ENCODE peak calls at places on chromosomes 13 and 19, in seven cellular contexts. One of them, this sample, is unnamed.

GRCh38 chr13:95256086-95256485 is 45.2 kb downstream of the ABCC4 start:
- DNase-seq in fibroblast of lung: peak; percentile 76
- DNase-seq in CD4-positive, alpha-beta memory T cell: no peak
- DNase-seq in HepG2: peak; percentile 23
- DNase-seq in ascending aorta: no peak
- DNase-seq in thyroid gland: no peak
- DNase-seq in H9: no peak
- DNase-seq in this sample: no peak

GRCh38 chr13:98492335-98493034 is 84.4 kb downstream of the STK24 start:
- DNase-seq in thyroid gland: no peak
- DNase-seq in H9: no peak
- DNase-seq in fibroblast of lung: peak; percentile 82
- DNase-seq in CD4-positive, alpha-beta memory T cell: no peak
- DNase-seq in ascending aorta: no peak
- DNase-seq in HepG2: no peak
- DNase-seq in this sample: no peak

GRCh38 chr19:56309511-56310185 is 5.0 kb downstream of the ZSCAN5A start:
- DNase-seq in fibroblast of lung: peak; percentile 23
- DNase-seq in CD4-positive, alpha-beta memory T cell: peak; percentile 41
- DNase-seq in thyroid gland: peak; percentile 29
- DNase-seq in H9: peak; percentile 85
- DNase-seq in HepG2: peak; percentile 39
- DNase-seq in ascending aorta: no peak
- DNase-seq in this sample: no peak

GRCh38 chr19:14563989-14564650 is 7.7 kb downstream of the NDUFB7 start:
- DNase-seq in thyroid gland: no peak
- DNase-seq in CD4-positive, alpha-beta memory T cell: peak; percentile 20
- DNase-seq in H9: peak; percentile 98
- DNase-seq in ascending aorta: no peak
- DNase-seq in fibroblast of lung: no peak
- DNase-seq in HepG2: no peak
- DNase-seq in this sample: no peak

GRCh38 chr13:95559100-95559499 is 6.6 kb downstream of the CLDN10 start:
- DNase-seq in fibroblast of lung: no peak
- DNase-seq in thyroid gland: no peak
- DNase-seq in ascending aorta: no peak
- DNase-seq in CD4-positive, alpha-beta memory T cell: no peak
- DNase-seq in H9: no peak
- DNase-seq in HepG2: no peak
- DNase-seq in this sample: no peak

GRCh38 chr19:13976446-13976845 is 24.1 kb downstream of the DCAF15 start:
- DNase-seq in thyroid gland: no peak
- DNase-seq in fibroblast of lung: no peak
- DNase-seq in HepG2: no peak
- DNase-seq in H9: no peak
- DNase-seq in CD4-positive, alpha-beta memory T cell: no peak
- DNase-seq in ascending aorta: no peak
- DNase-seq in this sample: no peak

GRCh38 chr19:31448221-31448657 is 99.0 kb upstream of the TSHZ3 start:
- DNase-seq in CD4-positive, alpha-beta memory T cell: no peak
- DNase-seq in ascending aorta: no peak
- DNase-seq in fibroblast of lung: peak; percentile 96
- DNase-seq in thyroid gland: peak; percentile 95
- DNase-seq in H9: no peak
- DNase-seq in HepG2: no peak
- DNase-seq in this sample: no peak

GRCh38 chr13:48923376-48923775 is 52.3 kb upstream of the FNDC3A start:
- DNase-seq in thyroid gland: no peak
- DNase-seq in fibroblast of lung: no peak
- DNase-seq in CD4-positive, alpha-beta memory T cell: no peak
- DNase-seq in ascending aorta: no peak
- DNase-seq in H9: no peak
- DNase-seq in HepG2: no peak
- DNase-seq in this sample: no peak

DNA sequence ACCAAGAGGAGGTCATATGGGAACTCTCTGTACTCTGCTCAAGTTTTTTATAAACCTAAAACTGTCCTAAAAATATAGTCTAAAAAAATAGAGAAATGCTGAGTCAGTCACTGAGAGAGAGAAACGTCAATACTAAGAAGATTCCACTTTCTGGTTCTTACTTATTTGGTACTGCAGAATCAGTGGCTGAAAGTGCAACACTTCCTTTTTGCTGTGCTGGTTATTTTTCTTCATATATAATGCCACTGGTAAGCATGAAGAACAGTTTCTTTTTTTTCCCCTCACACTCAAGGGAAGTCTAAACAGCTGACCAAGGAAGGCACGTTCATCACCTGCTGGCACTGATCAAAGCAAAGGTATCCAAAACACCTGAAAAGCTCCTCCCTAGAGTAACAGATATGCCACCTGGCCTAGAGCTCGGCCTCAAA is 44.3 kb upstream of the N4BP2L1 start:
- DNase-seq in HepG2: no peak
- DNase-seq in thyroid gland: no peak
- DNase-seq in CD4-positive, alpha-beta memory T cell: no peak
- DNase-seq in fibroblast of lung: peak; percentile 19
- DNase-seq in H9: no peak
- DNase-seq in ascending aorta: no peak
- DNase-seq in this sample: no peak
- H3K27ac ChIP-seq in HepG2: no peak overlapping the region
- H3K27ac ChIP-seq in thyroid gland: no peak overlapping the region
- H3K27ac ChIP-seq in CD4-positive, alpha-beta memory T cell: no peak overlapping the region
- H3K27ac ChIP-seq in fibroblast of lung: no peak overlapping the region
- H3K27ac ChIP-seq in H9: no peak overlapping the region
- H3K27ac ChIP-seq in ascending aorta: no peak overlapping the region
- H3K27ac ChIP-seq in this sample: no peak overlapping the region

GRCh38 chr13:51629711-51630575 is 45.7 kb downstream of the WDFY2 start:
- DNase-seq in ascending aorta: no peak
- DNase-seq in CD4-positive, alpha-beta memory T cell: no peak
- DNase-seq in fibroblast of lung: no peak
- DNase-seq in thyroid gland: no peak
- DNase-seq in HepG2: no peak
- DNase-seq in H9: no peak
- DNase-seq in this sample: no peak

GRCh38 chr13:51636349-51636890 is 52.2 kb downstream of the WDFY2 start:
- DNase-seq in thyroid gland: no peak
- DNase-seq in ascending aorta: no peak
- DNase-seq in CD4-positive, alpha-beta memory T cell: no peak
- DNase-seq in HepG2: peak; percentile 99
- DNase-seq in H9: no peak
- DNase-seq in fibroblast of lung: no peak
- DNase-seq in this sample: no peak

GRCh38 chr13:51628059-51628852 is 44.0 kb downstream of the WDFY2 start:
- DNase-seq in HepG2: no peak
- DNase-seq in fibroblast of lung: no peak
- DNase-seq in CD4-positive, alpha-beta memory T cell: no peak
- DNase-seq in ascending aorta: no peak
- DNase-seq in H9: no peak
- DNase-seq in thyroid gland: no peak
- DNase-seq in this sample: no peak

GRCh38 chr13:51635137-51635878 is 51.0 kb downstream of the WDFY2 start:
- DNase-seq in ascending aorta: no peak
- DNase-seq in HepG2: no peak
- DNase-seq in H9: no peak
- DNase-seq in thyroid gland: no peak
- DNase-seq in CD4-positive, alpha-beta memory T cell: peak; percentile 14
- DNase-seq in fibroblast of lung: no peak
- DNase-seq in this sample: no peak

DNA sequence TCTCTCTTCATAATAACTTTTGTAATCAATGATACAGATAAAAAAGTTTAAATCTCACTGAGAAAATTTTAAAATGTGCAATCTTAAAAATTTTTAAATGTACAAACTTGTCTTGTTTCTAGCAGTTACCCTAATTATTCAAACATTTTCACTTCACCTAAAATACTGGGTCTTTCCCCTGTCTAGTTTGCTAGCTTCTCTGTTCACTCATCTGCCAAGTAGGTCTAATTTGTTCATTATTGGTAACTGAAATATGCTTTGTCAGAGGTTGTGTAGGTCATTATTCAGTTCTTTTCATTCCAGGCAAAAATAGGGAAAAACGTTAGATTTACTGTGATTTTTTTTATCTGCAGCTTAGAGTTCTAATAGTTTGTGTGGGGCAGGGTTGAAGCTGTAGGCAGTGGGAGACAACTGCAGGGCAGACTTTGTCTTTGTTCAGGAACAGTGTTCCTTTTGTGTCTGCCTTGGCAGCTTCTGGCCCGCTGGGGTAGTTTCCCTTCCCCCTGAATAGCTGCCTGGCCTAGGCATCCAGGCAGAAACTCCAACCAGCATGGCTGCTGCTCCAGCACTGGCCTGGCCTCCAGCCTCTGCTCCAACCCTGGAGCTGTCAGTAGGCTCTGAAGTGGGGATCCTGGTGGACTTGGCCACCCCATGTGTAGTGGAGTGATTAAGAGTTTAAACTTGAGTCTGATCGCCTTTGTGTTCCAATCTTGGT is 48.5 kb downstream of the WDFY2 start:
- DNase-seq in CD4-positive, alpha-beta memory T cell: no peak
- DNase-seq in ascending aorta: no peak
- DNase-seq in HepG2: peak; percentile 77
- DNase-seq in thyroid gland: peak; percentile 48
- DNase-seq in fibroblast of lung: no peak
- DNase-seq in H9: peak; percentile 41
- DNase-seq in this sample: peak; percentile 59
- H3K27ac ChIP-seq in CD4-positive, alpha-beta memory T cell: no peak overlapping the region
- H3K27ac ChIP-seq in ascending aorta: no peak overlapping the region
- H3K27ac ChIP-seq in HepG2: peak overlapping the region; percentile 62
- H3K27ac ChIP-seq in thyroid gland: no peak overlapping the region
- H3K27ac ChIP-seq in fibroblast of lung: peak overlapping the region; percentile 20
- H3K27ac ChIP-seq in H9: no peak overlapping the region
- H3K27ac ChIP-seq in this sample: peak overlapping the region; percentile 77

DNA sequence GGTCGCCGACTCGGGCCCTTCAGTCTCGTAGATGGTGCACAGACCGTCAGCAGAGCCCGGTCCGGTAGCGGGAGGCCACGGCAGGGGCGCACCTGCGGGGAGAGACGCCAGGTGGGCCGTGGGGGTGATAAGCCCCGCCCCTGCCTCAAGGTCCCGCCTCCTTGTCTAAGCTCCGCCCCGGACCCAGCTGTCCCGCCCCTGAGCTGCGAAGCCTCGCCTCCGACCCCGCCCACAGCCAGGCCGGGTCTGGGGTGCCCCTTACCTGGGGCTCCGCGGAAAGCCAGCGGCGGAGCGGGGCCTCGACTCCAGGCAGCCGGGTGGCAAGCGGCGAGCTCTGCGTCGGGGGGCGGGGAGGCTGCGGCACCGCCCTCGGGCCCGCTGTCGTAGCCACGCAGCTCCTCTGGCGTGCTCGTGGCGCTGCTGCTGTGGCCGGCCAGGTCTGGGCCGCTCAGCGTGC is 4.7 kb downstream of the PRR36 start:
- DNase-seq in ascending aorta: no peak
- DNase-seq in HepG2: peak; percentile 53
- DNase-seq in thyroid gland: peak; percentile 51
- DNase-seq in fibroblast of lung: peak; percentile 25
- DNase-seq in CD4-positive, alpha-beta memory T cell: peak; percentile 89
- DNase-seq in H9: peak; percentile 81
- DNase-seq in this sample: no peak
- H3K27ac ChIP-seq in ascending aorta: no peak overlapping the region
- H3K27ac ChIP-seq in HepG2: peak overlapping the region; percentile 78
- H3K27ac ChIP-seq in thyroid gland: no peak overlapping the region
- H3K27ac ChIP-seq in fibroblast of lung: no peak overlapping the region
- H3K27ac ChIP-seq in CD4-positive, alpha-beta memory T cell: peak overlapping the region; percentile 61
- H3K27ac ChIP-seq in H9: no peak overlapping the region
- H3K27ac ChIP-seq in this sample: no peak overlapping the region

GRCh38 chr19:40690050-40690698 is at the start of gene NUMBL:
- DNase-seq in thyroid gland: no peak
- DNase-seq in HepG2: no peak
- DNase-seq in fibroblast of lung: no peak
- DNase-seq in H9: no peak
- DNase-seq in CD4-positive, alpha-beta memory T cell: no peak
- DNase-seq in ascending aorta: no peak
- DNase-seq in this sample: no peak

GRCh38 chr19:40687525-40688016 is 2.9 kb downstream of the NUMBL start:
- DNase-seq in HepG2: no peak
- DNase-seq in ascending aorta: peak; percentile 72
- DNase-seq in H9: no peak
- DNase-seq in CD4-positive, alpha-beta memory T cell: no peak
- DNase-seq in thyroid gland: peak; percentile 27
- DNase-seq in fibroblast of lung: peak; percentile 96
- DNase-seq in this sample: no peak

GRCh38 chr19:40688294-40688693 is 2.2 kb downstream of the NUMBL start:
- DNase-seq in fibroblast of lung: no peak
- DNase-seq in H9: no peak
- DNase-seq in CD4-positive, alpha-beta memory T cell: no peak
- DNase-seq in thyroid gland: no peak
- DNase-seq in ascending aorta: no peak
- DNase-seq in HepG2: no peak
- DNase-seq in this sample: no peak

GRCh38 chr19:40689339-40690049 is 957 bp downstream of the NUMBL start:
- DNase-seq in CD4-positive, alpha-beta memory T cell: no peak
- DNase-seq in HepG2: no peak
- DNase-seq in H9: no peak
- DNase-seq in thyroid gland: no peak
- DNase-seq in fibroblast of lung: peak; percentile 21
- DNase-seq in ascending aorta: no peak
- DNase-seq in this sample: no peak

DNA sequence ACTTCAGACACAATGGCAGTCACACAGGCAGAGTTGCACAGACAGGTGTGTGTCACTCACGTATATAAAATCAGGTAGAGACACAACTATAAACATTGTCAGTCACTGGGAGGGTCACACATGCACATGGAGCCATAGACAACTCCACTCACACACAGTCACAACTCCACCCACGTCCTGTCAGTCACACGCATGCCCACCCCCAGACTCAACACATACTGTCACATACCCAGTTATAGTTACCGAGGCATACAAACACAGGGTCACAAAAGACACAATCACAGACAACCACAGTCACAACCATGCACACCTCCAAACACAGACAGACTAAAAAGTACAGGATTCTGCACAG is 1.5 kb downstream of the NUMBL start:
- DNase-seq in H9: no peak
- DNase-seq in fibroblast of lung: peak; percentile 12
- DNase-seq in CD4-positive, alpha-beta memory T cell: no peak
- DNase-seq in ascending aorta: no peak
- DNase-seq in HepG2: no peak
- DNase-seq in thyroid gland: no peak
- DNase-seq in this sample: no peak
- H3K27ac ChIP-seq in H9: no peak overlapping the region
- H3K27ac ChIP-seq in fibroblast of lung: peak overlapping the region; percentile 87
- H3K27ac ChIP-seq in CD4-positive, alpha-beta memory T cell: no peak overlapping the region
- H3K27ac ChIP-seq in ascending aorta: peak overlapping the region; percentile 89
- H3K27ac ChIP-seq in HepG2: no peak overlapping the region
- H3K27ac ChIP-seq in thyroid gland: no peak overlapping the region
- H3K27ac ChIP-seq in this sample: no peak overlapping the region

GRCh38 chr19:1440418-1440801 is 2.2 kb downstream of the RPS15 start:
- DNase-seq in HepG2: no peak
- DNase-seq in CD4-positive, alpha-beta memory T cell: no peak
- DNase-seq in ascending aorta: no peak
- DNase-seq in H9: no peak
- DNase-seq in thyroid gland: no peak
- DNase-seq in fibroblast of lung: no peak
- DNase-seq in this sample: no peak
- H3K27ac ChIP-seq in HepG2: no peak overlapping the region
- H3K27ac ChIP-seq in CD4-positive, alpha-beta memory T cell: peak overlapping the region; percentile 2
- H3K27ac ChIP-seq in ascending aorta: no peak overlapping the region
- H3K27ac ChIP-seq in H9: no peak overlapping the region
- H3K27ac ChIP-seq in thyroid gland: no peak overlapping the region
- H3K27ac ChIP-seq in fibroblast of lung: no peak overlapping the region
- H3K27ac ChIP-seq in this sample: no peak overlapping the region

DNA sequence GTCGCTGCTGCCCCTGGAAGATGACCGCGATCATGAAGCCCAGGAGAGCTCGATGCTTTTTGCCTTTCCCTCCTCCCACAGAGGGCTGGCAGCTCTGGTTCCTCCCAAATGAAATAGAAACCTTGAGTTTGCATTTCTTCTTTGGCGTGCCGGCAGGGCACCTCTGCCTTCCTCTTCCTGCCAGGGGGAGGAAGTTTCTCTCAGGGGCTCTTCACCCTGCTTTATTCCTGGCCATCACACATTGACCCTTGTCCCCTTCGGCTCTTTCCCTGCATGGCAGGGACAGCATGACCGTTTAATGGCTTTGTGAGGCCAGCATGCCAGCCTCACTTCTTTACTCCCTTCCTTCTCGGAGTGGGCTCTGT is 47.9 kb downstream of the ACTN4 start:
- DNase-seq in fibroblast of lung: no peak
- DNase-seq in CD4-positive, alpha-beta memory T cell: no peak
- DNase-seq in H9: no peak
- DNase-seq in ascending aorta: no peak
- DNase-seq in HepG2: no peak
- DNase-seq in thyroid gland: no peak
- DNase-seq in this sample: no peak
- H3K27ac ChIP-seq in fibroblast of lung: no peak overlapping the region
- H3K27ac ChIP-seq in CD4-positive, alpha-beta memory T cell: no peak overlapping the region
- H3K27ac ChIP-seq in H9: no peak overlapping the region
- H3K27ac ChIP-seq in ascending aorta: peak overlapping the region; percentile 98
- H3K27ac ChIP-seq in HepG2: no peak overlapping the region
- H3K27ac ChIP-seq in thyroid gland: peak overlapping the region; percentile 89
- H3K27ac ChIP-seq in this sample: peak overlapping the region; percentile 4

This sample was measured in substantia nigra.